ENCODE peak calls at places on chromosome 10, in eight cellular contexts. T is NCI-H1048; C is sciatic nerve; V is NCI-H1092; D is effector memory CD4-positive, alpha-beta T cell; O is GM23338; S is NCI-H1105; A is activated CD4-positive, alpha-beta T cell treated with anti-CD3 and anti-CD28 coated beads for 1 hour. F is an unnamed sample.

GRCh38 chr10:132294561-132295320 is 13.0 kb downstream of the STK32C start:
- DNase-seq in T (no peak), C (peak; percentile 46), V (peak; percentile 32), D (no peak), O (peak; percentile 69), S (peak; percentile 1), A (no peak), F (no peak)

GRCh38 chr10:44974628-44975431 is 3.8 kb downstream of the DEPP1 start:
- DNase-seq in T (no peak), C (peak; percentile 82), V (no peak), D (peak; percentile 45), O (peak; percentile 75), S (peak; percentile 20), A (peak; percentile 45), F (peak; percentile 43)

GRCh38 chr10:58152698-58153263 is 114.9 kb downstream of the IPMK start:
- DNase-seq in T (peak; percentile 53), C (no peak), V (peak; percentile 48), D (peak; percentile 2), O (peak; percentile 88), S (no peak), A (no peak), F (no peak)

GRCh38 chr10:28874210-28874609 is 196.9 kb downstream of the BAMBI start:
- DNase-seq in T (no peak), C (no peak), V (no peak), D (no peak), O (no peak), S (no peak), A (no peak), F (no peak)

GRCh38 chr10:76026931-76027330 is 595.5 kb downstream of the LRMDA start:
- DNase-seq in T (no peak), C (no peak), V (no peak), D (no peak), O (peak; percentile 32), S (no peak), A (no peak), F (no peak)

GRCh38 chr10:86104156-86104555 is 262.4 kb downstream of the GRID1 start:
- DNase-seq in T (no peak), C (no peak), V (no peak), D (no peak), O (no peak), S (no peak), A (no peak), F (no peak)

GRCh38 chr10:23399701-23400144 is 39.2 kb upstream of the OTUD1 start:
- DNase-seq in T (no peak), C (no peak), V (no peak), D (no peak), O (no peak), S (no peak), A (no peak), F (no peak)

GRCh38 chr10:120262857-120263547 is 194.0 kb upstream of the PLPP4 start:
- DNase-seq in T (no peak), C (no peak), V (no peak), D (no peak), O (no peak), S (no peak), A (no peak), F (no peak)

GRCh38 chr10:125991009-125991788 is 94.8 kb downstream of the FANK1 start:
- DNase-seq in T (peak; percentile 12), C (no peak), V (no peak), D (no peak), O (no peak), S (no peak), A (no peak), F (no peak)